ENCODE peak calls at places on chromosomes 5 and 9, in seven cellular contexts. B is PC-3, H is AG10803, T is fibroblast of the aortic adventitia, Z is uterus, U is astrocyte of the spinal cord, R is choroid plexus epithelial cell. F is an unnamed sample.

GRCh38 chr9:23849379-23849778 is 23.3 kb upstream of the ELAVL2 start:
- DNase-seq in B (no peak), H (no peak), T (no peak), Z (no peak), U (no peak), R (no peak), F (no peak)

GRCh38 chr9:129671519-129671918 is 6.1 kb downstream of the PRRX2 start:
- DNase-seq in B (no peak), H (peak), T (no peak), Z (no peak), U (no peak), R (no peak), F (no peak)

GRCh38 chr9:127858041-127858512 is 3.6 kb upstream of the ENG start:
- DNase-seq in B (no peak), H (peak), T (peak), Z (peak), U (no peak), R (no peak), F (peak)

GRCh38 chr5:72618699-72619098 is 111.5 kb upstream of the ZNF366 start:
- DNase-seq in B (no peak), H (peak), T (no peak), Z (no peak), U (no peak), R (peak), F (peak)

GRCh38 chr5:173353070-173353379 is 24.8 kb upstream of the STC2 start:
- DNase-seq in B (no peak), H (no peak), T (no peak), Z (no peak), U (no peak), R (no peak), F (no peak)

GRCh38 chr9:19408316-19408692 is 505 bp upstream of the ACER2 start:
- DNase-seq in B (no peak), H (no peak), T (no peak), Z (no peak), U (no peak), R (no peak), F (no peak)

GRCh38 chr5:19975795-19976194 is 12.2 kb downstream of the CDH18 start:
- DNase-seq in B (peak), H (no peak), T (peak), Z (no peak), U (no peak), R (no peak), F (no peak)

GRCh38 chr5:110727025-110727314 is 499 bp upstream of the TMEM232 start:
- DNase-seq in B (peak), H (no peak), T (no peak), Z (no peak), U (no peak), R (peak), F (no peak)

GRCh38 chr9:70169222-70169621 is 89.6 kb upstream of the SMC5 start:
- DNase-seq in B (no peak), H (no peak), T (no peak), Z (no peak), U (no peak), R (no peak), F (no peak)

GRCh38 chr9:34190996-34191892 is 12.4 kb downstream of the UBAP1 start:
- DNase-seq in B (peak), H (peak), T (peak), Z (no peak), U (peak), R (peak), F (peak)

GRCh38 chr5:169223595-169223953 is 77.4 kb downstream of the SLIT3 start:
- DNase-seq in B (no peak), H (peak), T (peak), Z (no peak), U (no peak), R (no peak), F (no peak)

GRCh38 chr5:95895223-95895622 is 66.4 kb downstream of the ELL2 start:
- DNase-seq in B (no peak), H (no peak), T (no peak), Z (no peak), U (no peak), R (no peak), F (no peak)

GRCh38 chr5:52282647-52283046 is 505.1 kb upstream of the ITGA1 start:
- DNase-seq in B (no peak), H (no peak), T (no peak), Z (no peak), U (no peak), R (no peak), F (no peak)

GRCh38 chr9:114894801-114895433 is 35.5 kb downstream of the TNFSF8 start:
- DNase-seq in B (peak), H (peak), T (peak), Z (no peak), U (peak), R (peak), F (peak)

GRCh38 chr9:109555215-109555614 is 57.1 kb upstream of the PTPN3 start:
- DNase-seq in B (no peak), H (no peak), T (no peak), Z (no peak), U (no peak), R (no peak), F (no peak)

GRCh38 chr9:6575324-6575758 is 70.2 kb downstream of the GLDC start:
- DNase-seq in B (no peak), H (no peak), T (no peak), Z (no peak), U (no peak), R (no peak), F (no peak)

GRCh38 chr5:119708076-119708790 is 78.9 kb downstream of the FAM170A start:
- DNase-seq in B (no peak), H (no peak), T (no peak), Z (no peak), U (no peak), R (no peak), F (no peak)

GRCh38 chr9:122125891-122126331 is 32.8 kb upstream of the TTLL11 start:
- DNase-seq in B (peak), H (peak), T (peak), Z (no peak), U (peak), R (no peak), F (no peak)

GRCh38 chr9:113462781-113463286 is 693 bp upstream of the RGS3 start:
- DNase-seq in B (no peak), H (peak), T (no peak), Z (no peak), U (no peak), R (no peak), F (no peak)

GRCh38 chr9:120299785-120300184 is 280.2 kb downstream of the CDK5RAP2 start:
- DNase-seq in B (no peak), H (no peak), T (no peak), Z (no peak), U (no peak), R (no peak), F (no peak)

GRCh38 chr9:115590016-115590415 is 472.1 kb upstream of the TNC start:
- DNase-seq in B (peak), H (peak), T (peak), Z (no peak), U (peak), R (peak), F (peak)

GRCh38 chr5:32869216-32869615 is 158.1 kb downstream of the NPR3 start:
- DNase-seq in B (peak), H (peak), T (peak), Z (no peak), U (peak), R (no peak), F (peak)

GRCh38 chr5:159058928-159059636 is 40.6 kb downstream of the EBF1 start:
- DNase-seq in B (no peak), H (no peak), T (peak), Z (no peak), U (no peak), R (no peak), F (no peak)

GRCh38 chr5:129460951-129461815 is 1.1 kb downstream of the ADAMTS19 start:
- DNase-seq in B (peak), H (no peak), T (peak), Z (peak), U (peak), R (peak), F (peak)

GRCh38 chr5:88713818-88714217 is 169.2 kb downstream of the MEF2C start:
- DNase-seq in B (no peak), H (no peak), T (no peak), Z (no peak), U (no peak), R (no peak), F (no peak)

GRCh38 chr9:95460627-95461164 is 56.1 kb downstream of the PTCH1 start:
- DNase-seq in B (no peak), H (no peak), T (no peak), Z (no peak), U (no peak), R (no peak), F (no peak)

GRCh38 chr9:128104171-128104618 is 23.3 kb downstream of the PTGES2 start:
- DNase-seq in B (no peak), H (no peak), T (peak), Z (no peak), U (peak), R (no peak), F (no peak)

GRCh38 chr5:126525630-126526245 is 69.3 kb downstream of the ALDH7A1 start:
- DNase-seq in B (no peak), H (no peak), T (peak), Z (peak), U (peak), R (peak), F (peak)

GRCh38 chr5:149338364-149338763 is 6.9 kb upstream of the GRPEL2 start:
- DNase-seq in B (peak), H (no peak), T (no peak), Z (no peak), U (no peak), R (no peak), F (no peak)

GRCh38 chr5:83227611-83228010 is 150.3 kb downstream of the XRCC4 start:
- DNase-seq in B (no peak), H (peak), T (peak), Z (no peak), U (no peak), R (peak), F (no peak)

GRCh38 chr9:98897745-98898144 is 46.0 kb upstream of the COL15A1 start:
- DNase-seq in B (peak), H (no peak), T (peak), Z (no peak), U (peak), R (peak), F (peak)

DNA sequence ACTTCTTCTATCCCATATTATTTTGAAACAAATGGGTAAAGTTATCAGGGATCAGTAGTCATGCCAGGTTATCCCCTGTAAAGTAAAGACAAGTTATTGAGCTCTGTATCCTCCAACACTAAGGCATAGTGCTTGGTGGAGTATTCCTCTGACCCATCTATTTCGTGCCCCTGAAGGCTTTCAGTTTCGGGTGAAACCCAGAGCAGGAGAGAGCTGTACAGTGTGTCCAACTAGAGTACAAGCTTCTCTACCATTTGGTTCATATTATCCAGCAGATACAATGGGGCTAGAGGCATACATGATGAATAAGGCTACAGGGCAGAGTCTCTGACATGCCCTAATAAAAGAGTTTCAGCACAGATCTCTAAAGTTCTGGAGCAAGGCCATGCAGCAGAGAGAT is 3.2 kb upstream of the SLC22A4 start:
- DNase-seq in B (no peak), H (no peak), T (no peak), Z (no peak), U (no peak), R (no peak), F (no peak)
- H3K4me3 ChIP-seq in B (no peak), H (no peak), T (no peak), Z (no peak), U (no peak), R (no peak), F (no peak)

GRCh38 chr5:77629553-77630245 is 8.8 kb downstream of the OTP start:
- DNase-seq in B (no peak), H (no peak), T (no peak), Z (no peak), U (no peak), R (no peak), F (no peak)

GRCh38 chr5:77631166-77631582 is 7.3 kb downstream of the OTP start:
- DNase-seq in B (no peak), H (no peak), T (no peak), Z (no peak), U (no peak), R (no peak), F (no peak)

GRCh38 chr5:77627869-77628674 is 10.4 kb downstream of the OTP start:
- DNase-seq in B (no peak), H (no peak), T (no peak), Z (no peak), U (no peak), R (no peak), F (no peak)

GRCh38 chr5:77630246-77631165 is 8.0 kb downstream of the OTP start:
- DNase-seq in B (peak), H (peak), T (no peak), Z (no peak), U (no peak), R (no peak), F (peak)

GRCh38 chr5:77628840-77629552 is 9.5 kb downstream of the OTP start:
- DNase-seq in B (no peak), H (no peak), T (no peak), Z (no peak), U (no peak), R (no peak), F (no peak)
- TF ChIP-seq CTCF in B (no peak), H (no peak), T (no peak), Z (no peak), U (no peak), R (no peak), F (no peak)

GRCh38 chr9:5002811-5003210 is 17.7 kb downstream of the JAK2 start:
- DNase-seq in B (no peak), H (peak), T (peak), Z (no peak), U (no peak), R (peak), F (no peak)
- H3K4me3 ChIP-seq in B (no peak), H (no peak), T (no peak), Z (no peak), U (no peak), R (no peak), F (no peak)

GRCh38 chr5:56914678-56915077 is 5.3 kb downstream of the SETD9 start:
- DNase-seq in B (no peak), H (no peak), T (no peak), Z (no peak), U (no peak), R (no peak), F (no peak)

GRCh38 chr5:56913766-56914165 is 4.4 kb downstream of the SETD9 start:
- DNase-seq in B (no peak), H (no peak), T (no peak), Z (no peak), U (no peak), R (no peak), F (no peak)

GRCh38 chr5:56909294-56910122 is at the start of gene SETD9:
- DNase-seq in B (peak), H (peak), T (peak), Z (peak), U (peak), R (peak), F (peak)

GRCh38 chr5:56908942-56909293 is 478 bp upstream of the SETD9 start:
- DNase-seq in B (no peak), H (no peak), T (no peak), Z (no peak), U (no peak), R (no peak), F (no peak)

GRCh38 chr5:56910123-56910951 is 941 bp downstream of the SETD9 start:
- DNase-seq in B (no peak), H (peak), T (no peak), Z (no peak), U (no peak), R (no peak), F (no peak)
- TF ChIP-seq CTCF in B (no peak), H (no peak), T (no peak), Z (no peak), U (no peak), R (no peak), F (no peak)

GRCh38 chr5:139392324-139392677 is 2.6 kb upstream of the MZB1 start:
- DNase-seq in B (no peak), H (no peak), T (no peak), Z (no peak), U (no peak), R (no peak), F (no peak)
- H3K4me3 ChIP-seq in B (peak), H (no peak), T (no peak), Z (no peak), U (no peak), R (peak), F (no peak)

F was measured in cardiac fibroblast.